ENCODE peak calls at places on chromosomes 4 and X, in six cellular contexts. A is fibroblast of lung, D is HCT116, O is endothelial cell of umbilical vein, X is endodermal cell, P is colonic mucosa. K is an unnamed sample. For H3K4me1, the result is how much of the 10 kb centered on the place peaks cover.

GRCh38 chr4:173934201-173934600 is 349.3 kb downstream of the FBXO8 start:
- DNase-seq in D (no peak), A (peak), P (no peak), O (no peak), X (no peak), K (no peak)

GRCh38 chr4:7128234-7128633 is 60.4 kb upstream of the GRPEL1 start:
- DNase-seq in X (no peak), D (no peak), O (no peak), P (no peak), A (no peak), K (no peak)

GRCh38 chrX:143635915-143636314 is at the start of gene SLITRK4:
- DNase-seq in O (no peak), A (no peak), P (no peak), D (no peak), X (peak), K (no peak)

GRCh38 chr4:17599826-17600225 is 14.6 kb upstream of the MED28 start:
- DNase-seq in A (no peak), O (no peak), D (no peak), X (no peak), P (no peak), K (no peak)

GRCh38 chr4:23374280-23374679 is 515.6 kb downstream of the PPARGC1A start:
- DNase-seq in A (peak), O (no peak), D (no peak), P (no peak), X (no peak), K (no peak)

GRCh38 chr4:108825737-108826136 is 62.9 kb upstream of the ETNPPL start:
- DNase-seq in X (no peak), P (no peak), O (no peak), A (no peak), D (no peak), K (no peak)

GRCh38 chr4:95585016-95585695 is 36.4 kb upstream of the UNC5C start:
- DNase-seq in A (peak), P (no peak), X (no peak), O (no peak), D (peak), K (no peak)

GRCh38 chr4:165874072-165874798 is 1.2 kb downstream of the TLL1 start:
- DNase-seq in D (no peak), O (peak), A (no peak), X (peak), P (no peak), K (no peak)

GRCh38 chrX:11665144-11666040 is at the start of gene ARHGAP6:
- DNase-seq in X (peak), A (peak), O (peak), P (peak), D (no peak), K (peak)

GRCh38 chrX:10178866-10179463 is 22.2 kb downstream of the CLCN4 start:
- DNase-seq in P (no peak), A (no peak), D (no peak), X (no peak), O (no peak), K (no peak)

GRCh38 chr4:60296381-60296780 is 903.7 kb upstream of the ADGRL3 start:
- DNase-seq in O (no peak), A (no peak), D (no peak), X (no peak), P (no peak), K (no peak)

GRCh38 chr4:108135549-108136209 is 33.1 kb downstream of the LEF1 start:
- DNase-seq in O (no peak), X (peak), A (no peak), P (no peak), D (no peak), K (no peak)

GRCh38 chrX:43949669-43950068 is 23.5 kb downstream of the NDP start:
- DNase-seq in A (no peak), X (peak), O (peak), D (peak), P (no peak), K (peak)

GRCh38 chr4:69831270-69831627 is 28.7 kb downstream of the SULT1E1 start:
- DNase-seq in D (no peak), O (no peak), A (no peak), P (no peak), X (no peak), K (no peak)

GRCh38 chr4:138576684-138577083 is 334.5 kb upstream of the SLC7A11 start:
- DNase-seq in O (peak), D (peak), X (peak), A (peak), P (no peak), K (no peak)

GRCh38 chr4:139453041-139453370 is 915 bp upstream of the RAB33B start:
- DNase-seq in A (peak), X (no peak), O (no peak), P (peak), D (no peak), K (no peak)

GRCh38 chrX:154373340-154374306 is 811 bp downstream of the FLNA start:
- DNase-seq in D (peak), O (peak), P (peak), A (peak), X (peak), K (peak)

GRCh38 chr4:38131371-38132139 is 171.4 kb downstream of the PTTG2 start:
- DNase-seq in D (no peak), O (peak), P (no peak), A (peak), X (peak), K (no peak)

GRCh38 chrX:124217289-124218251 is 114.9 kb upstream of the TEX13D start:
- DNase-seq in D (no peak), A (peak), X (peak), O (no peak), P (no peak), K (no peak)

GRCh38 chr4:186472948-186473347 is 82.4 kb downstream of the MTNR1A start:
- DNase-seq in A (peak), X (peak), P (no peak), O (no peak), D (peak), K (no peak)

GRCh38 chr4:6055030-6055429 is 36.8 kb upstream of the C4orf50 start:
- DNase-seq in P (no peak), A (no peak), O (no peak), D (no peak), X (no peak), K (no peak)
- H3K4me1 ChIP-seq in P (under half), A (under half), O (under half), D (under half), X (under half), K (under half)

GRCh38 chr4:32102941-32103340 is 1382.8 kb downstream of the PCDH7 start:
- DNase-seq in A (no peak), D (no peak), P (no peak), O (no peak), X (no peak), K (no peak)
- TF ChIP-seq CTCF in A (no peak), D (no peak), P (no peak), O (no peak), X (no peak), K (no peak)

DNA sequence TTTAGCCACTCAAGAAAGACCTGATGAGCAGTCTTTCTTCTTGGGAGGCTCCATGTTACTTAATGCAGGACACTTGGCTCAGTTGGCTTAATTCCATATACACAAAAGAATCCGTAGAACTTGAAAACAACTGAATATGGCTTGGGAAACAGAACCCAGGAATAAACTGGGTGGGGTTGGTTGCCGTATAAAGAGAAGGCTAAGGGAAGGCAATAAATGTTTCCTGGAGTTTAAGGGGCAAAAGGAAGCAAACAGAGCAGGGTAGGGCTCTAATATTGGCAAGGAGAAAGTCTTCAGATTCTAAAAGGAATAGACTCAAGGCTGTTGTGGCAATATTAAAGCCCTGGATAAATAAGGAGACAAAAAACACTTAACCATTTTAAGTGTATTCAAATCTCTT is 8.4 kb downstream of the TNMD start:
- DNase-seq in A (no peak), D (no peak), P (no peak), O (no peak), X (no peak), K (no peak)
- H3K9ac ChIP-seq in A (no peak), D (no peak), P (no peak), O (no peak), X (no peak), K (no peak)

GRCh38 chr4:792729-793108 is 33.2 kb downstream of the CPLX1 start:
- DNase-seq in P (no peak), O (no peak), X (no peak), A (no peak), D (no peak), K (no peak)

GRCh38 chr4:795726-796119 is 30.2 kb downstream of the CPLX1 start:
- DNase-seq in P (no peak), D (no peak), A (no peak), X (peak), O (no peak), K (peak)

GRCh38 chr4:793109-793861 is 32.6 kb downstream of the CPLX1 start:
- DNase-seq in O (no peak), D (no peak), P (no peak), X (no peak), A (no peak), K (peak)

GRCh38 chr4:794911-795725 is 30.8 kb downstream of the CPLX1 start:
- DNase-seq in X (peak), D (no peak), P (no peak), O (no peak), A (no peak), K (peak)

GRCh38 chr4:793941-794621 is 31.8 kb downstream of the CPLX1 start:
- DNase-seq in P (no peak), O (no peak), D (no peak), X (no peak), A (peak), K (peak)
- H3K4me1 ChIP-seq in P (under half), O (under half), D (under half), X (under half), A (under half), K (under half)

DNA sequence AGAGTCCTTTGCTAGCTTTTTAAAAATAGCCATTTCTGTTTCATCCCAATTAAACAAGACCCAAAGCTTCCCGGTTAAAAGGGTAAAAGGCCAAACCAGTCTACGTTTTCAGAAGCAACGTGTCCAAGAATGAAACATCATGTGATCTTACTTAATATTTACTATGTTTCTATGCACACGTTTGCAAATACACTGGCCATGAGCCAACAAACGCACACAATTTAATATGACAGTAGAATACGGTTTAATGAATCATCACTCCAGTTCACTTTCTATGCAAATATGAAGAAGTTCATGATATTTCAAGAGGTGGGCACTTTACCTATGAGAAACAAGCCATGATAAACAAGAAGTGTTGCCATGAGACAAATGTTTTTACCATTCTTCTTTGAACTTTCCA is 4.3 kb downstream of the NR0B1 start:
- DNase-seq in X (no peak), A (no peak), P (no peak), O (no peak), D (no peak), K (no peak)
- TF ChIP-seq CTCF in X (no peak), A (no peak), P (no peak), O (no peak), D (no peak), K (no peak)

K was measured in kidney.